ENCODE peak calls at places on chromosome 6, in four cellular contexts. K is HCT116, M is PC-9, G is MM.1S. Q is an unnamed sample.

GRCh38 chr6:3584611-3585010 is 127.8 kb upstream of the SLC22A23 start:
- DNase-seq in K (no peak), G (no peak), M (no peak), Q (no peak)

GRCh38 chr6:69796081-69796626 is 656 bp downstream of the LMBRD1 start:
- DNase-seq in G (peak; percentile 81), K (peak; percentile 63), M (peak; percentile 82), Q (peak; percentile 53)

GRCh38 chr6:36049582-36049981 is 22.0 kb downstream of the MAPK14 start:
- DNase-seq in M (no peak), K (no peak), G (no peak), Q (no peak)

GRCh38 chr6:13760948-13761347 is 49.3 kb upstream of the RANBP9 start:
- DNase-seq in K (no peak), M (no peak), G (no peak), Q (no peak)

GRCh38 chr6:80143312-80143960 is 37.0 kb downstream of the BCKDHB start:
- DNase-seq in M (peak; percentile 82), K (peak; percentile 67), G (no peak), Q (no peak)

GRCh38 chr6:7684843-7685242 is 41.1 kb upstream of the BMP6 start:
- DNase-seq in G (no peak), K (no peak), M (no peak), Q (no peak)

GRCh38 chr6:143286280-143286795 is 164.2 kb downstream of the ADAT2 start:
- DNase-seq in G (no peak), M (no peak), K (no peak), Q (peak; percentile 48)

GRCh38 chr6:131250121-131250520 is 114.9 kb downstream of the AKAP7 start:
- DNase-seq in G (peak; percentile 10), K (no peak), M (no peak), Q (no peak)

GRCh38 chr6:145323652-145324051 is 411.7 kb downstream of the EPM2A start:
- DNase-seq in G (no peak), K (no peak), M (no peak), Q (no peak)

GRCh38 chr6:75220365-75220764 is 14.5 kb upstream of the COL12A1 start:
- DNase-seq in K (no peak), M (no peak), G (no peak), Q (no peak)

GRCh38 chr6:30533460-30534294 is 22.6 kb downstream of the GNL1 start:
- DNase-seq in M (no peak), G (no peak), K (no peak), Q (no peak)

GRCh38 chr6:108627692-108628565 is 67.2 kb downstream of the FOXO3 start:
- DNase-seq in G (no peak), K (no peak), M (no peak), Q (no peak)

GRCh38 chr6:112663705-112664104 is 316.6 kb downstream of the RFPL4B start:
- DNase-seq in K (no peak), M (no peak), G (no peak), Q (no peak)

GRCh38 chr6:53581161-53581560 is 36.3 kb upstream of the GCLC start:
- DNase-seq in K (no peak), M (no peak), G (no peak), Q (no peak)

GRCh38 chr6:10141756-10142443 is 273.0 kb downstream of the TFAP2A start:
- DNase-seq in G (no peak), K (no peak), M (no peak), Q (no peak)

GRCh38 chr6:109227646-109228045 is 132.3 kb downstream of the CEP57L1 start:
- DNase-seq in M (no peak), K (no peak), G (no peak), Q (no peak)

GRCh38 chr6:152771061-152771687 is 20.6 kb downstream of the VIP start:
- DNase-seq in M (no peak), G (no peak), K (no peak), Q (no peak)

GRCh38 chr6:125728739-125729138 is 20.7 kb upstream of the HEY2 start:
- DNase-seq in G (no peak), M (peak; percentile 31), K (no peak), Q (no peak)

GRCh38 chr6:137471951-137472350 is 22.2 kb downstream of the OLIG3 start:
- DNase-seq in K (no peak), G (no peak), M (no peak), Q (no peak)

GRCh38 chr6:82492134-82492533 is 128.5 kb downstream of the TPBG start:
- DNase-seq in K (no peak), M (no peak), G (no peak), Q (no peak)

GRCh38 chr6:41955412-41955811 is 13.8 kb upstream of the CCND3 start:
- DNase-seq in K (no peak), G (no peak), M (peak; percentile 52), Q (no peak)

GRCh38 chr6:97133071-97133470 is 149.9 kb downstream of the MMS22L start:
- DNase-seq in M (no peak), K (no peak), G (no peak), Q (no peak)

GRCh38 chr6:138885156-138885819 is 89.4 kb downstream of the ECT2L start:
- DNase-seq in M (no peak), G (no peak), K (no peak), Q (no peak)

GRCh38 chr6:75418233-75418632 is 75.4 kb downstream of the FILIP1 start:
- DNase-seq in G (no peak), M (no peak), K (no peak), Q (no peak)

GRCh38 chr6:152695317-152696043 is 2.2 kb upstream of the MYCT1 start:
- DNase-seq in M (no peak), K (no peak), G (no peak), Q (no peak)

GRCh38 chr6:145815875-145816274 is 1.3 kb upstream of the FBXO30 start:
- DNase-seq in K (no peak), M (no peak), G (no peak), Q (no peak)

GRCh38 chr6:113854531-113855499 is 2.3 kb upstream of the MARCKS start:
- DNase-seq in K (no peak), M (peak; percentile 87), G (peak; percentile 72), Q (no peak)

DNA sequence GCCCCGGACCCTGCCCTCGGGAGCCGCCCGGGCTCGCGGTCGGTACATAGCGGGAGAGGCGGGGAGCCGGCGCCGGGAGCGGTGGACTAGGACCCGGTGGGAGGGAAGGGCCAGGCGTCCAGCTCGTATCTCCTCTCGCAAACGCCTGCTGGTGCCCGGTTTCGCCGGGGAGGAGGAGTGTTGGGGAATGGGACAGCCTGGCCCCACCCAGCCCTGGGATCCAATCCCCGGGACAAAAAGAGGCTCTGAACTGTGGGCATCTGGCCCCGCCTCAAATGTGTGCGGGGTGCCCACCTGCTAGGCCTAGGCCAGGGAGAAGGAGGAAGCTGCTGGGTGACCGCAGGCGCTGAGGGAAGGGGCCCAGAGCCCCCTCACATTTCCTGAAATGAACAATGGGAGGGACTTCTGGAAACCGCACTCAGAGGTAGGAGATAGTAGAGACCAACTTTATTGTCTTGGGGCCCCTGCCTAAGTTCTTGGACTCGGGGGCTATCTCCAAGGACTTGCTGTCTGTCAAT is at the start of gene KCNK17:
- DNase-seq in M (no peak), K (no peak), G (no peak), Q (no peak)
- TF ChIP-seq EZH2 in M (no peak), K (no peak), G (no peak), Q (no peak)

GRCh38 chr6:166864333-166864732 is 92.0 kb downstream of the RNASET2 start:
- DNase-seq in M (no peak), G (no peak), K (no peak), Q (no peak)

GRCh38 chr6:166862978-166863530 is 93.3 kb downstream of the RNASET2 start:
- DNase-seq in G (no peak), M (no peak), K (no peak), Q (no peak)

GRCh38 chr6:166861961-166862286 is 94.4 kb downstream of the RNASET2 start:
- DNase-seq in M (no peak), G (no peak), K (no peak), Q (no peak)

GRCh38 chr6:166861304-166861703 is 95.0 kb downstream of the RNASET2 start:
- DNase-seq in M (no peak), K (no peak), G (no peak), Q (no peak)

GRCh38 chr6:166862287-166862977 is 93.9 kb downstream of the RNASET2 start:
- DNase-seq in G (no peak), K (no peak), M (no peak), Q (no peak)
- TF ChIP-seq EZH2 in G (no peak), K (no peak), M (no peak), Q (peak; percentile 81)

DNA sequence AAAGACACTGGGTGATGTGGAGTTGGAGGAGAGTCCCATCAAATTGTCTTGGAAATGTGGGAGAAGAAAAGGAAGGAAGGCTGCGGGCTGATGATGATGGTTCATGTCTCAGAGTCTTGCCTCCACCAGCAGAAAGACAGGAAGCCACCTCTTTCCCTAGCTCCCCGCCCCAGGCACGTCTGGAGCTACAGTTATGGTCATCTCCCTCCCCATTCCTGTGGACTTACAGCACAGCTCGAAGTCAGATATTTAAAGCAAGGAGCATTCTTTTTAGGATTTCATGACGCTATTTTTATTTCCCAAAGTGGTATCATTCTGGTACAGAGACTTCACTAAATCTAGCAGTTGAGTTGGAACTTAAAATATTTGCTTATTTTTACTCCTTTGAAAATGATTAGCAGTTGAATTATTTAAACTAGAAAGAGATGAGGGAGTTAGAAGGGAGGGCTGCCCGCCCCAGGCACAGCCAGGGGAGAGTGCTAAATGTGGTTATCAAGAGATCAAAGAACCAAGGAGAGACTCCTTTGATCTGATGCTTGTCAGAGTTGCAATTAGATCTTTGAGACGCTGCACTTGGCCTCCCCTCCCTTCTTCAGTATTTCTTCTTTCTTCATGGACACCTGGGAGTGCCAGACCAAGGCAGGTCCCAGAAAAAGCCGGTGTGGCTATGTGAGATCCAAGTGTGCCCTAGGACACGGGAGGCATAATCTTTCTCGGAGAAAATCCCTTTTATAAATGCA is 200.0 kb upstream of the SOX4 start:
- DNase-seq in K (no peak), G (no peak), M (no peak), Q (no peak)
- TF ChIP-seq EZH2 in K (no peak), G (no peak), M (no peak), Q (no peak)

GRCh38 chr6:158233214-158233795 is 65.2 kb downstream of the GTF2H5 start:
- DNase-seq in K (no peak), M (no peak), G (no peak), Q (no peak)
- TF ChIP-seq EZH2 in K (no peak), M (no peak), G (no peak), Q (no peak)

GRCh38 chr6:141548969-141549368 is 583.8 kb upstream of the GJE1 start:
- DNase-seq in G (no peak), M (peak; percentile 88), K (no peak), Q (no peak)
- TF ChIP-seq EZH2 in G (no peak), M (no peak), K (no peak), Q (no peak)

DNA sequence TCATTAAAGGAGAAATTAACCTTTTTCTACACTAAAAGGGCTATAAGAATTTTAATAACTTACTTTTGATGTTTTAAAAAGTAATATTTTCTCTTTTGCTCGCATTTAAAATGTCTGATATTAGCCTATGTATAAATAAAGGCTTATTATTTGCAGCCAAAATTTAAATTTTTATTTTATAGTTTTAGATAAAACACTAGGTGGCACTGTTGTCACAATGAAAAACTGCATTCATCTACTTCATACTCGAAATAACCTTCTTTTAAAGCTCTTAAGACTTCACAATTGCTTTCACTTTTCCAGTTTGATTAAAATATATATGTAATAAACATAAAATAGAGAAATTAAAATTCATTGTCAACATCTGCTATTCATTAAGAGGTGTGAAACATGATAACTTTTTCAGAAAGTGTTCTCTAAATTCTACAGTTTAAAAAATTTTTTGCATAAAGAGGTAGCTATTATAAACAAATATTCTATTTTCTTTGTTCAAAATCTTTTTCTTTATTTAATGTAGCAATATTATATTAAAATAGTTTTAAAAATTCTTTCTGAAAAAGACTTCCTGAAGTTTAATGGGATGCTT is 78.8 kb upstream of the DEFB112 start:
- DNase-seq in K (no peak), M (no peak), G (no peak), Q (no peak)
- TF ChIP-seq EZH2 in K (no peak), M (no peak), G (no peak), Q (no peak)